ENCODE peak calls at places on chromosomes 11 and 22, in seven cellular contexts. Z is NB4, U is progenitor cell of endocrine pancreas, P is cardiac fibroblast, M is nephron progenitor cell, N is fibroblast of lung, D is BJ. A is an unnamed sample.

GRCh38 chr11:94768602-94769511 is 701 bp downstream of the AMOTL1 start:
- DNase-seq in U (peak), P (peak), M (peak), Z (peak), N (peak), D (no peak), A (no peak)

GRCh38 chr11:64629796-64630562 is 39.0 kb downstream of the SLC22A12 start:
- DNase-seq in N (no peak), U (peak), D (no peak), M (peak), P (no peak), Z (no peak), A (no peak)

GRCh38 chr22:30043181-30043580 is 37.1 kb upstream of the HORMAD2 start:
- DNase-seq in M (no peak), P (no peak), N (no peak), D (no peak), Z (no peak), U (no peak), A (no peak)

GRCh38 chr22:20201837-20202392 is 51.1 kb upstream of the CCDC188 start:
- DNase-seq in Z (no peak), M (no peak), P (no peak), U (no peak), N (no peak), D (no peak), A (no peak)

GRCh38 chr11:3022982-3023381 is 30.9 kb upstream of the NAP1L4 start:
- DNase-seq in Z (no peak), U (no peak), P (peak), D (peak), M (no peak), N (peak), A (no peak)

GRCh38 chr11:46387919-46388618 is 3.5 kb downstream of the CHRM4 start:
- DNase-seq in Z (peak), U (no peak), M (no peak), P (peak), N (no peak), D (no peak), A (no peak)

GRCh38 chr22:47618180-47618579 is 855.7 kb downstream of the TBC1D22A start:
- DNase-seq in P (no peak), M (peak), N (no peak), U (no peak), D (no peak), Z (no peak), A (peak)

GRCh38 chr11:68889948-68890446 is 13.6 kb downstream of the MRPL21 start:
- DNase-seq in P (peak), D (peak), Z (peak), U (no peak), M (peak), N (peak), A (no peak)

GRCh38 chr11:109133159-109133558 is 288.8 kb upstream of the C11orf87 start:
- DNase-seq in D (no peak), Z (no peak), M (no peak), P (no peak), N (no peak), U (no peak), A (no peak)

GRCh38 chr11:107999759-108000455 is 8.8 kb upstream of the CUL5 start:
- DNase-seq in N (peak), U (peak), M (peak), D (no peak), P (peak), Z (peak), A (no peak)

GRCh38 chr22:47200273-47201051 is 438.0 kb downstream of the TBC1D22A start:
- DNase-seq in M (no peak), P (peak), D (no peak), U (no peak), Z (no peak), N (peak), A (peak)

GRCh38 chr22:31148953-31149627 is 8.8 kb upstream of the PLA2G3 start:
- DNase-seq in Z (peak), P (peak), M (peak), U (peak), N (peak), D (no peak), A (no peak)

GRCh38 chr22:31148516-31148915 is 8.2 kb upstream of the PLA2G3 start:
- DNase-seq in P (peak), N (peak), Z (no peak), D (no peak), U (no peak), M (no peak), A (no peak)

GRCh38 chr22:31153357-31153756 is 6.6 kb upstream of the RNF185 start:
- DNase-seq in D (no peak), M (no peak), N (no peak), P (no peak), U (no peak), Z (no peak), A (no peak)

GRCh38 chr22:31151872-31152271 is 8.1 kb upstream of the RNF185 start:
- DNase-seq in Z (no peak), N (no peak), U (no peak), M (no peak), D (no peak), P (no peak), A (no peak)

GRCh38 chr22:31150615-31151014 is 9.4 kb upstream of the RNF185 start:
- DNase-seq in P (no peak), D (no peak), N (no peak), U (no peak), M (no peak), Z (no peak), A (no peak)
- TF ChIP-seq CTCF in P (peak), D (peak), N (peak), U (peak), M (peak), Z (peak), A (peak)

GRCh38 chr22:27534720-27535125 is 266.8 kb downstream of the MN1 start:
- DNase-seq in P (peak), M (no peak), D (peak), Z (no peak), N (peak), U (no peak), A (no peak)

GRCh38 chr22:27535452-27535851 is 266.1 kb downstream of the MN1 start:
- DNase-seq in M (no peak), Z (no peak), D (no peak), P (no peak), N (no peak), U (no peak), A (no peak)

GRCh38 chr22:27541831-27542230 is 259.7 kb downstream of the MN1 start:
- DNase-seq in Z (no peak), P (no peak), M (peak), U (no peak), N (no peak), D (no peak), A (no peak)

GRCh38 chr22:27540247-27540646 is 261.3 kb downstream of the MN1 start:
- DNase-seq in Z (no peak), D (no peak), N (no peak), P (no peak), U (no peak), M (no peak), A (no peak)

DNA sequence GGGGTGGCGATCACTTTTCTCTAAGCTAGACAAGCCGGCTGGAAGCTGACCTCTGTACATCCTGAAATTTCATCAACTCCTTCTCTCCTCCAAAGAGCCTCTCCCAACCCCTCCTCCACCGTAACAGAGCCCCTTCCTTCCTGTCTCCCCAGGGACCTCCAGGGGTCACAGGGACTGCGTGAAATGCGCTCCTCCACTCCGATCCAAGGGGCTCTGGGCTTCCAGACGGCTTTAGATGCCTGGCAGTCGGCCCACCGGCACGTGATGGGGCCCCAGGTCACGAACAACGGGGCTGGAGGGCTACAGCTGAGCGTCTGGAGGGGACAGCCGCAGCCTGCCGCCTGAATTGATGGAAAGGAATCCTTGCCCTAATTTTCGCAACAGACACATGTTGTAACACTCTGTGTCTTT is 264.1 kb downstream of the MN1 start:
- DNase-seq in Z (no peak), N (peak), D (no peak), P (peak), M (peak), U (no peak), A (no peak)
- TF ChIP-seq CTCF in Z (no peak), N (no peak), D (no peak), P (no peak), M (no peak), U (no peak), A (no peak)

GRCh38 chr11:82494988-82495432 is 238.7 kb downstream of the FAM181B start:
- DNase-seq in D (no peak), N (no peak), P (no peak), M (peak), Z (peak), U (no peak), A (no peak)
- TF ChIP-seq CTCF in D (no peak), N (no peak), P (no peak), M (peak), Z (peak), U (peak), A (peak)

GRCh38 chr11:119155733-119156492 is 7.1 kb downstream of the ABCG4 start:
- DNase-seq in N (no peak), Z (peak), M (peak), P (no peak), U (no peak), D (no peak), A (no peak)
- TF ChIP-seq CTCF in N (no peak), Z (peak), M (peak), P (no peak), U (peak), D (peak), A (peak)

DNA sequence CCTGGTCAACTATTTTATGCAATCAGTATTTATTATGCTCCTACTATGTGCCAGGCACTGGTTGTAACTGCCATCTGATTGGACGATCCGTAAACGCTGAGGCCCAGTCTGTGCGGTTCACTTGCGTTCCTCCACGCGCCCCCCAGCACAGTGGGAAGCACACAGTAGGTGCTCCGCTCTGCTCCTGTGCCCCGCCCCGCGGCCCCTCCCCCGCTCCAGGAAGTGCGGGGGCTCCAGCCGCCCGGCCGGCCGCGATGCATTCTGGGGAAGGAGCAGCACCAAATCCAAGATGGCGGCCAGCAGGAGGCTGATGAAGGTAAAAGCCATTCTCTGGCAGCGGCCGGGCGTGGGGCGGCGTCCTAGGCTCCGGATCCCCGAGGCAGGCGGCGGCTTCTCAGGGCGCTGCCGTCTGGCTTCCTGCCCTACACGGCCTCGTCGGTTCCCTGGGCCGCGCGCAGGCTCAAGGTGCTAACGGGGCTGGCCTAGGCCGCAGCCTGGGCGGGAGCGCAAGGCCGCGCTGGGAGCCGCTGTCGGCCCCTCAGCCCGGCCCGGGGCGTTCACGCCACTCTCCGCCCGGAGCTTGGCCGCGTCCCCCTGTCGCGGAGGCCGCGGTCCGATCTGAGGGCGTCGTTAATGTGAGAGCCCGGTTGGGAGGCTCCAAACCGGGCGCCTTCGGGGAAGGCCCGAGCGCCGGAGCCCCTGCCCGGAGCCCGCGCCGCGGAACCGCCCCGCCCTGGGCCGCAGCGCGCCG is at the start of gene UBE2L3:
- DNase-seq in P (peak), D (peak), Z (peak), N (peak), U (peak), M (peak), A (peak)
- TF ChIP-seq CTCF in P (no peak), D (no peak), Z (no peak), N (no peak), U (no peak), M (no peak), A (no peak)

GRCh38 chr22:28977481-28977971 is 84.1 kb downstream of the C22orf31 start:
- DNase-seq in N (peak), D (no peak), U (no peak), M (no peak), P (peak), Z (no peak), A (no peak)
- TF ChIP-seq CTCF in N (no peak), D (no peak), U (no peak), M (no peak), P (no peak), Z (no peak), A (no peak)

DNA sequence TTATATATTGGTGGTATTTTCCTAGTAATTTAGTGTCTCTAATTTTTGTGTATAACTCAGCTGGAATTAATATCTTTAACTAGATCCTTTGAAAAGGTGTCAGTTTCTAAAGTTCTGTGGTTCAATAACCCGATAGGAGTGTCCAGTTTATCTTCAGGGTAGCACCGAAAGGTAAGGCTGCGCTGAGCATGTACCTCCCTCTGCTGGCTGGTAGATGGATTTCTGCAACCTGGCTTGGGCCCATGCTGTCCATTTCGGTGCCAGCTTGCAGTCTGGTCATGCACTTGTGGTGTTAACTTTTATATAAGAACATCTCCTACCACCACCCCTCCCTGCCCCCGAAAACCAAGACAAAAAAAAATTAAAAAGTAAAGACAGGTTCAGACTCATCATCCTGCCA is 24.7 kb downstream of the EXT2 start:
- DNase-seq in M (no peak), Z (no peak), U (no peak), D (no peak), N (peak), P (no peak), A (no peak)
- TF ChIP-seq CTCF in M (peak), Z (peak), U (peak), D (peak), N (no peak), P (peak), A (no peak)

GRCh38 chr11:36153581-36153980 is 135.6 kb downstream of the COMMD9 start:
- DNase-seq in Z (no peak), D (no peak), U (no peak), M (no peak), N (no peak), P (no peak), A (no peak)
- TF ChIP-seq CTCF in Z (no peak), D (no peak), U (peak), M (no peak), N (no peak), P (no peak), A (no peak)

GRCh38 chr11:1293619-1294015 is 15.8 kb downstream of the TOLLIP start:
- DNase-seq in D (no peak), M (peak), N (no peak), Z (no peak), P (no peak), U (no peak), A (peak)
- TF ChIP-seq CTCF in D (peak), M (no peak), N (no peak), Z (no peak), P (peak), U (peak), A (peak)

GRCh38 chr11:62075438-62075837 is 48.4 kb upstream of the INCENP start:
- DNase-seq in Z (no peak), D (no peak), U (no peak), P (no peak), M (no peak), N (no peak), A (no peak)
- TF ChIP-seq CTCF in Z (no peak), D (no peak), U (no peak), P (no peak), M (no peak), N (no peak), A (no peak)